ENCODE peak calls at places on chromosome 12, in ten cellular contexts. I is T-helper 1 cell, D is AG08396, V is astrocyte, A is MM.1S, W is A673, L is iPS DF 6.9, E is fibroblast of the aortic adventitia, H is C1 segment of cervical spinal cord, U is left lung. J is an unnamed sample.

GRCh38 chr12:74624206-74624605 is 86.6 kb downstream of the ATXN7L3B start:
- DNase-seq in I (no peak), D (no peak), V (no peak), A (no peak), W (no peak), L (no peak), E (no peak), H (no peak), U (no peak), J (no peak)

GRCh38 chr12:95511962-95512361 is 38.0 kb downstream of the METAP2 start:
- DNase-seq in I (no peak), D (no peak), V (no peak), A (no peak), W (no peak), L (no peak), E (no peak), H (no peak), U (no peak), J (no peak)

GRCh38 chr12:108967869-108968540 is 52.9 kb downstream of the SVOP start:
- DNase-seq in I (no peak), D (no peak), V (no peak), A (peak; percentile 10), W (peak; percentile 25), L (peak; percentile 37), E (peak; percentile 3), H (no peak), U (no peak), J (no peak)

GRCh38 chr12:104969328-104969727 is 11.2 kb upstream of the SLC41A2 start:
- DNase-seq in I (no peak), D (no peak), V (no peak), A (no peak), W (no peak), L (no peak), E (no peak), H (no peak), U (no peak), J (no peak)

GRCh38 chr12:111220363-111220762 is 148.5 kb downstream of the PHETA1 start:
- DNase-seq in I (no peak), D (no peak), V (no peak), A (no peak), W (no peak), L (no peak), E (no peak), H (no peak), U (no peak), J (no peak)

GRCh38 chr12:87274594-87275245 is 754.5 kb downstream of the C12orf50 start:
- DNase-seq in I (no peak), D (no peak), V (peak; percentile 42), A (peak; percentile 32), W (peak; percentile 57), L (peak; percentile 2), E (peak; percentile 55), H (no peak), U (no peak), J (peak; percentile 2)

GRCh38 chr12:7154901-7155470 is 24.8 kb downstream of the CLSTN3 start:
- DNase-seq in I (no peak), D (peak; percentile 2), V (no peak), A (no peak), W (no peak), L (no peak), E (no peak), H (no peak), U (no peak), J (peak; percentile 3)

GRCh38 chr12:126668538-126668937 is 1598.4 kb upstream of the TMEM132C start:
- DNase-seq in I (no peak), D (no peak), V (peak; percentile 99), A (no peak), W (peak; percentile 10), L (no peak), E (peak; percentile 98), H (no peak), U (no peak), J (peak; percentile 43)